ENCODE peak calls at places on chromosomes 6 and 20, in nine cellular contexts. F is germinal center; K is endothelial cell; Y is stimulated activated naive CD4-positive, alpha-beta T cell treated with Interleukin-2 at 50 U/mL for 16 hours; H is occipital lobe; C is NCI-H2029; R is fibroblast of mammary gland; S is natural killer cell; E is BJ. T is an unnamed sample.

GRCh38 chr6:68237205-68237604 is 397.9 kb upstream of the ADGRB3 start:
- DNase-seq in Y (no peak), H (no peak), E (no peak), F (no peak), R (no peak), K (no peak), S (no peak), C (no peak), T (no peak)

GRCh38 chr6:85015396-85015990 is 251.1 kb upstream of the TBX18 start:
- DNase-seq in Y (no peak), C (peak), K (peak), R (peak), F (no peak), H (no peak), E (no peak), S (no peak), T (no peak)

GRCh38 chr6:167416676-167417430 is 92.0 kb downstream of the TTLL2 start:
- DNase-seq in S (no peak), Y (no peak), H (no peak), K (no peak), C (no peak), F (no peak), R (no peak), E (no peak), T (no peak)

GRCh38 chr6:170150590-170150945 is 140.3 kb downstream of the DLL1 start:
- DNase-seq in K (no peak), H (no peak), R (no peak), C (no peak), E (no peak), F (no peak), Y (no peak), S (no peak), T (no peak)

GRCh38 chr20:54515788-54516324 is 40.5 kb downstream of the DOK5 start:
- DNase-seq in S (no peak), H (no peak), R (no peak), K (no peak), Y (no peak), F (no peak), C (no peak), E (no peak), T (no peak)

GRCh38 chr6:129635396-129636164 is 74.4 kb downstream of the ARHGAP18 start:
- DNase-seq in E (peak), F (no peak), R (peak), C (no peak), S (no peak), H (no peak), K (no peak), Y (no peak), T (no peak)

GRCh38 chr6:42166444-42167141 is 6.6 kb upstream of the GUCA1A start:
- DNase-seq in C (peak), K (peak), R (peak), E (no peak), Y (peak), S (peak), H (peak), F (peak), T (peak)

GRCh38 chr20:1654994-1655393 is 2.6 kb downstream of the SIRPG start:
- DNase-seq in R (no peak), F (no peak), H (no peak), E (no peak), K (no peak), Y (no peak), C (no peak), S (no peak), T (no peak)

GRCh38 chr6:4864534-4864933 is 88.3 kb downstream of the CDYL start:
- DNase-seq in K (no peak), F (no peak), H (no peak), R (no peak), C (no peak), S (no peak), E (no peak), Y (no peak), T (no peak)

GRCh38 chr6:93105017-93105416 is 314.3 kb downstream of the EPHA7 start:
- DNase-seq in R (no peak), E (no peak), F (no peak), H (no peak), S (no peak), K (no peak), Y (no peak), C (no peak), T (no peak)

GRCh38 chr6:31734703-31735500 is 1.4 kb downstream of the CLIC1 start:
- DNase-seq in H (no peak), K (peak), S (peak), Y (peak), C (peak), F (no peak), R (peak), E (no peak), T (peak)

GRCh38 chr6:43916924-43917877 is 147.2 kb downstream of the VEGFA start:
- DNase-seq in K (no peak), E (no peak), C (peak), R (peak), H (no peak), S (no peak), Y (no peak), F (no peak), T (no peak)

GRCh38 chr6:31712296-31712695 is 2.9 kb upstream of the LY6G6D start:
- DNase-seq in E (no peak), H (no peak), S (no peak), K (no peak), Y (no peak), R (no peak), F (no peak), C (no peak), T (no peak)

GRCh38 chr6:8557019-8557748 is 121.8 kb upstream of the SLC35B3 start:
- DNase-seq in K (no peak), F (no peak), Y (no peak), E (no peak), S (no peak), H (no peak), R (no peak), C (no peak), T (no peak)

GRCh38 chr20:9250511-9250910 is 181.6 kb downstream of the PLCB4 start:
- DNase-seq in C (no peak), E (no peak), K (no peak), S (no peak), F (no peak), Y (no peak), R (no peak), H (no peak), T (no peak)

GRCh38 chr6:158954778-158955177 is 45.2 kb downstream of the RSPH3 start:
- DNase-seq in S (no peak), E (no peak), C (no peak), R (no peak), F (no peak), K (no peak), Y (no peak), H (no peak), T (no peak)

GRCh38 chr6:66481216-66481615 is 774.2 kb upstream of the EYS start:
- DNase-seq in E (no peak), S (no peak), F (no peak), H (no peak), R (no peak), K (no peak), C (no peak), Y (no peak), T (no peak)

GRCh38 chr6:83378621-83379388 is 52.0 kb downstream of the ME1 start:
- DNase-seq in K (no peak), S (no peak), R (peak), E (peak), H (no peak), Y (no peak), F (no peak), C (no peak), T (no peak)

GRCh38 chr6:57190140-57190539 is 18.0 kb downstream of the BAG2 start:
- DNase-seq in R (peak), F (no peak), E (no peak), Y (no peak), K (no peak), C (no peak), S (no peak), H (no peak), T (no peak)

GRCh38 chr6:79231101-79231500 is 3.4 kb downstream of the HMGN3 start:
- DNase-seq in C (no peak), F (no peak), K (no peak), R (no peak), H (no peak), E (no peak), S (no peak), Y (no peak), T (no peak)

GRCh38 chr6:160362556-160362955 is 14.4 kb downstream of the SLC22A3 start:
- DNase-seq in E (no peak), Y (no peak), S (no peak), H (no peak), R (no peak), K (no peak), F (no peak), C (no peak), T (no peak)

GRCh38 chr6:136549359-136550044 is 720 bp downstream of the MAP7 start:
- DNase-seq in Y (no peak), S (peak), F (peak), H (no peak), C (no peak), E (no peak), R (no peak), K (peak), T (no peak)

GRCh38 chr20:10653593-10654288 is 20.1 kb downstream of the JAG1 start:
- DNase-seq in E (no peak), K (no peak), F (no peak), Y (no peak), S (no peak), C (no peak), H (no peak), R (peak), T (no peak)

GRCh38 chr20:396252-396618 is 11.9 kb upstream of the RBCK1 start:
- DNase-seq in Y (no peak), S (no peak), R (no peak), C (no peak), H (no peak), E (no peak), F (no peak), K (no peak), T (no peak)